ENCODE peak calls at places on chromosomes 13 and 19, in five cellular contexts. Z, C, I, F and T are unnamed samples.

GRCh38 chr19:20660473-20660872 is 898 bp downstream of the ZNF626 start:
- DNase-seq in Z (peak; percentile 63), C (no peak), I (no peak), F (no peak), T (no peak)

GRCh38 chr19:32053366-32053765 is 292.0 kb upstream of the ZNF507 start:
- DNase-seq in Z (no peak), C (no peak), I (no peak), F (no peak), T (no peak)

GRCh38 chr19:40190891-40191835 is at the start of gene MAP3K10:
- DNase-seq in Z (peak; percentile 83), C (peak; percentile 85), I (peak; percentile 70), F (peak; percentile 78), T (peak; percentile 20)

GRCh38 chr13:28528388-28528787 is 33.5 kb upstream of the FLT1 start:
- DNase-seq in Z (no peak), C (no peak), I (no peak), F (no peak), T (no peak)

GRCh38 chr13:109166807-109167206 is 537.4 kb downstream of the MYO16 start:
- DNase-seq in Z (no peak), C (no peak), I (no peak), F (no peak), T (no peak)

GRCh38 chr13:97279913-97280312 is 57.8 kb downstream of the MBNL2 start:
- DNase-seq in Z (no peak), C (no peak), I (no peak), F (no peak), T (no peak)

GRCh38 chr19:49951806-49952474 is 9.0 kb downstream of the SIGLEC11 start:
- DNase-seq in Z (no peak), C (no peak), I (no peak), F (no peak), T (no peak)

GRCh38 chr19:3586124-3586626 is 897 bp downstream of the GIPC3 start:
- DNase-seq in Z (peak; percentile 81), C (no peak), I (peak; percentile 42), F (no peak), T (no peak)

GRCh38 chr19:18419699-18420460 is 682 bp downstream of the SSBP4 start:
- DNase-seq in Z (peak; percentile 67), C (no peak), I (no peak), F (no peak), T (no peak)

GRCh38 chr19:10769533-10770491 is 51.9 kb downstream of the DNM2 start:
- DNase-seq in Z (peak; percentile 59), C (peak; percentile 75), I (peak; percentile 16), F (peak; percentile 85), T (no peak)

GRCh38 chr19:15161028-15161984 is 39.5 kb downstream of the NOTCH3 start:
- DNase-seq in Z (no peak), C (no peak), I (no peak), F (no peak), T (no peak)

GRCh38 chr13:95779522-95779921 is 102.6 kb downstream of the DNAJC3 start:
- DNase-seq in Z (no peak), C (no peak), I (no peak), F (no peak), T (no peak)

GRCh38 chr13:40809471-40809870 is 20.1 kb downstream of the SLC25A15 start:
- DNase-seq in Z (no peak), C (no peak), I (no peak), F (no peak), T (no peak)

GRCh38 chr19:13794388-13794751 is 873 bp upstream of the ZSWIM4 start:
- DNase-seq in Z (no peak), C (peak; percentile 74), I (no peak), F (peak; percentile 23), T (no peak)

GRCh38 chr19:10920288-10920655 is 8.2 kb downstream of the YIPF2 start:
- DNase-seq in Z (no peak), C (no peak), I (no peak), F (no peak), T (no peak)

GRCh38 chr13:69331245-69331644 is 776.4 kb upstream of the ATXN8OS start:
- DNase-seq in Z (no peak), C (no peak), I (no peak), F (no peak), T (no peak)

GRCh38 chr13:113429608-113429985 is 23.7 kb downstream of the ADPRHL1 start:
- DNase-seq in Z (no peak), C (no peak), I (no peak), F (no peak), T (no peak)
- H3K27ac ChIP-seq in Z (no peak overlapping the region), C (no peak overlapping the region), I (no peak overlapping the region), F (no peak overlapping the region), T (no peak overlapping the region)

GRCh38 chr19:55585658-55586339 is 5.2 kb upstream of the ZNF579 start:
- DNase-seq in Z (peak; percentile 91), C (peak; percentile 65), I (peak; percentile 38), F (peak; percentile 80), T (no peak)

GRCh38 chr19:55590109-55590508 is 9.2 kb downstream of the FIZ1 start:
- DNase-seq in Z (no peak), C (no peak), I (no peak), F (no peak), T (no peak)

GRCh38 chr19:55588738-55589137 is 8.1 kb upstream of the ZNF579 start:
- DNase-seq in Z (no peak), C (no peak), I (no peak), F (no peak), T (no peak)

GRCh38 chr19:55584871-55585270 is 4.2 kb upstream of the ZNF579 start:
- DNase-seq in Z (no peak), C (no peak), I (no peak), F (no peak), T (no peak)

DNA sequence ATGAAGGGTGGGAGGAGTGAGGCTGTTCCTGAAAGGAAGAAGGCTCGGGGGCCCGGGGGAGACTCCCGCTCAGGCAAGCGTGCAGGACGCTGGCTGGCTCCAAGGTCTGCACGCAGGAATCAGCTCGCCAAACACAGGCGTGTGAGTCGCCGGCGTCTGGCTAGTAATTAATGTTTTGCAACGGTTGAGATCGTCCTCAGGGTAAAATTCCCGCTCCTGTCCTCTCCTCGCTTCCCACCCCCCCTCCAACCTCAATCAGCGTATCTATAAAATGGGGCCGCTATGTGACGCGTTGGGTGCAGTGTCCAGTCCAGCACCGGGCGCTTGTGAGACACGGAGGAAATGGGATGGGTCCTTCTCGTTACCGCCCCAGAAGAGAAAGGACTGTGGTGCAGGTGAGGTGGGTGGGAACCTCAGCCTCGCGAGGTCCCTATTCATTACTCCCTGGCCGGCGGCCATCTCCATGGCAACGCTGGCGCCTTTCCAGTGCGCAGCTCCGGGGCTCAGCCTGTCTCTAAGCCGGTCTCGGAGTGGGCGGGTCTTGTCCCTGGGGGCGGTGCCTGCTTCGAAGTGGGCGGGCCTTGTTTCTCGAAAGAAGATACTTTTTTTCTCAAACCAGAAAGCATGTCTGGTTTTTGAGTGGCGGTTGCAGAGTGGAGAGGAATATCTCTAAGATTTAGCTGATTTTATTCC is 6.5 kb upstream of the ZNF579 start:
- DNase-seq in Z (peak; percentile 98), C (peak; percentile 96), I (peak; percentile 85), F (peak; percentile 92), T (peak; percentile 79)
- H3K27ac ChIP-seq in Z (peak overlapping the region; percentile 78), C (no peak overlapping the region), I (no peak overlapping the region), F (peak overlapping the region; percentile 19), T (no peak overlapping the region)

DNA sequence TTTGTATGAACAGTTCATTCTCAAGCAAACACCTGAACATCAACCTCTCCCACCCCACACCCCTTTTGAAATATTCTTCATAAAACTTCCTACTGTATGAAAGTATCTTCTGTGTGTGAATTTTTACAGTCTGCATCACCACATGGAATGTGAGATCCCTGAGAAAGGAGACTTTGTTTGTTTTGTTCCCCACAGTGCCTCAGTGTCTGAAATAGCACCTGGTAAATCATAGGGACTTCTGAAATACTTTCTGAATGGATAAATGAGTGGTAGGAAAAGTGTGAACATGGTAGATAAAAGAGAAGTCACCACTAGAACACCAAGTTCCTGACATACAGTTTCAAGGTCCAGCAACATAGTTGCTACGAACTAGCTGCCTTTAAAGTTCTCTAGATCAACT is 1071.2 kb downstream of the EFNB2 start:
- DNase-seq in Z (no peak), C (no peak), I (no peak), F (no peak), T (no peak)
- H3K27ac ChIP-seq in Z (no peak overlapping the region), C (no peak overlapping the region), I (no peak overlapping the region), F (no peak overlapping the region), T (no peak overlapping the region)

GRCh38 chr13:29582171-29582570 is 13.3 kb downstream of the SLC7A1 start:
- DNase-seq in Z (peak; percentile 58), C (no peak), I (no peak), F (no peak), T (no peak)
- H3K27ac ChIP-seq in Z (no peak overlapping the region), C (no peak overlapping the region), I (no peak overlapping the region), F (no peak overlapping the region), T (no peak overlapping the region)

GRCh38 chr13:48449656-48450055 is 36.7 kb upstream of the LPAR6 start:
- DNase-seq in Z (no peak), C (no peak), I (no peak), F (no peak), T (no peak)
- H3K27ac ChIP-seq in Z (no peak overlapping the region), C (no peak overlapping the region), I (no peak overlapping the region), F (no peak overlapping the region), T (peak overlapping the region; percentile 20)

GRCh38 chr19:5492813-5493409 is 37.7 kb downstream of the ZNRF4 start:
- DNase-seq in Z (no peak), C (no peak), I (no peak), F (no peak), T (no peak)

GRCh38 chr19:5495792-5496191 is 40.6 kb downstream of the ZNRF4 start:
- DNase-seq in Z (no peak), C (no peak), I (no peak), F (no peak), T (no peak)

GRCh38 chr19:5497297-5497696 is 42.1 kb downstream of the ZNRF4 start:
- DNase-seq in Z (no peak), C (no peak), I (no peak), F (no peak), T (no peak)

GRCh38 chr19:5492281-5492812 is 37.1 kb downstream of the ZNRF4 start:
- DNase-seq in Z (no peak), C (no peak), I (no peak), F (no peak), T (no peak)

GRCh38 chr19:5494780-5495179 is 39.6 kb downstream of the ZNRF4 start:
- DNase-seq in Z (no peak), C (no peak), I (no peak), F (no peak), T (no peak)
- H3K27ac ChIP-seq in Z (no peak overlapping the region), C (no peak overlapping the region), I (no peak overlapping the region), F (no peak overlapping the region), T (no peak overlapping the region)